ENCODE peak calls at places on chromosomes 16 and 17, in five cellular contexts. One of them, this sample, is unnamed.

GRCh38 chr17:65743313-65743665 is 181.8 kb upstream of the AXIN2 start:
- DNase-seq in sciatic nerve: no peak
- DNase-seq in D341Med: no peak
- DNase-seq in stimulated activated CD8-positive, alpha-beta memory T cell treated with anti-CD3 and anti-CD28 coated beads, Interleukin-2, amount 100 ng/mL, for 1 hour: no peak
- DNase-seq in heart right ventricle: no peak
- DNase-seq in this sample: no peak

GRCh38 chr17:83014297-83014696 is 65.1 kb upstream of the METRNL start:
- DNase-seq in sciatic nerve: no peak
- DNase-seq in D341Med: peak
- DNase-seq in stimulated activated CD8-positive, alpha-beta memory T cell treated with anti-CD3 and anti-CD28 coated beads, Interleukin-2, amount 100 ng/mL, for 1 hour: no peak
- DNase-seq in heart right ventricle: no peak
- DNase-seq in this sample: no peak

GRCh38 chr16:4245400-4245799 is 3.5 kb upstream of the SRL start:
- DNase-seq in sciatic nerve: no peak
- DNase-seq in D341Med: no peak
- DNase-seq in stimulated activated CD8-positive, alpha-beta memory T cell treated with anti-CD3 and anti-CD28 coated beads, Interleukin-2, amount 100 ng/mL, for 1 hour: no peak
- DNase-seq in heart right ventricle: no peak
- DNase-seq in this sample: no peak

GRCh38 chr17:80761421-80761871 is 216.8 kb downstream of the RPTOR start:
- DNase-seq in sciatic nerve: no peak
- DNase-seq in D341Med: no peak
- DNase-seq in stimulated activated CD8-positive, alpha-beta memory T cell treated with anti-CD3 and anti-CD28 coated beads, Interleukin-2, amount 100 ng/mL, for 1 hour: peak
- DNase-seq in heart right ventricle: no peak
- DNase-seq in this sample: no peak

GRCh38 chr17:7141824-7142223 is 27.2 kb upstream of the ASGR2 start:
- DNase-seq in sciatic nerve: no peak
- DNase-seq in D341Med: no peak
- DNase-seq in stimulated activated CD8-positive, alpha-beta memory T cell treated with anti-CD3 and anti-CD28 coated beads, Interleukin-2, amount 100 ng/mL, for 1 hour: no peak
- DNase-seq in heart right ventricle: no peak
- DNase-seq in this sample: no peak

GRCh38 chr17:47810200-47810821 is 11.3 kb downstream of the OSBPL7 start:
- DNase-seq in sciatic nerve: peak
- DNase-seq in D341Med: peak
- DNase-seq in stimulated activated CD8-positive, alpha-beta memory T cell treated with anti-CD3 and anti-CD28 coated beads, Interleukin-2, amount 100 ng/mL, for 1 hour: no peak
- DNase-seq in heart right ventricle: no peak
- DNase-seq in this sample: peak

GRCh38 chr17:51118330-51119195 is 2.1 kb downstream of the SPAG9 start:
- DNase-seq in sciatic nerve: no peak
- DNase-seq in D341Med: no peak
- DNase-seq in stimulated activated CD8-positive, alpha-beta memory T cell treated with anti-CD3 and anti-CD28 coated beads, Interleukin-2, amount 100 ng/mL, for 1 hour: no peak
- DNase-seq in heart right ventricle: peak
- DNase-seq in this sample: peak

GRCh38 chr16:51545951-51546350 is 394.9 kb upstream of the SALL1 start:
- DNase-seq in sciatic nerve: no peak
- DNase-seq in D341Med: no peak
- DNase-seq in stimulated activated CD8-positive, alpha-beta memory T cell treated with anti-CD3 and anti-CD28 coated beads, Interleukin-2, amount 100 ng/mL, for 1 hour: no peak
- DNase-seq in heart right ventricle: no peak
- DNase-seq in this sample: no peak

GRCh38 chr17:27571563-27572129 is 59.3 kb upstream of the LGALS9 start:
- DNase-seq in sciatic nerve: no peak
- DNase-seq in D341Med: peak
- DNase-seq in stimulated activated CD8-positive, alpha-beta memory T cell treated with anti-CD3 and anti-CD28 coated beads, Interleukin-2, amount 100 ng/mL, for 1 hour: no peak
- DNase-seq in heart right ventricle: no peak
- DNase-seq in this sample: no peak

GRCh38 chr16:88893127-88893968 is 26.9 kb upstream of the PABPN1L start:
- DNase-seq in sciatic nerve: no peak
- DNase-seq in D341Med: no peak
- DNase-seq in stimulated activated CD8-positive, alpha-beta memory T cell treated with anti-CD3 and anti-CD28 coated beads, Interleukin-2, amount 100 ng/mL, for 1 hour: no peak
- DNase-seq in heart right ventricle: no peak
- DNase-seq in this sample: no peak

GRCh38 chr16:70788668-70789161 is 12.2 kb downstream of the VAC14 start:
- DNase-seq in sciatic nerve: no peak
- DNase-seq in D341Med: no peak
- DNase-seq in stimulated activated CD8-positive, alpha-beta memory T cell treated with anti-CD3 and anti-CD28 coated beads, Interleukin-2, amount 100 ng/mL, for 1 hour: no peak
- DNase-seq in heart right ventricle: no peak
- DNase-seq in this sample: no peak

GRCh38 chr16:85564277-85565051 is 48.7 kb upstream of the GSE1 start:
- DNase-seq in sciatic nerve: no peak
- DNase-seq in D341Med: no peak
- DNase-seq in stimulated activated CD8-positive, alpha-beta memory T cell treated with anti-CD3 and anti-CD28 coated beads, Interleukin-2, amount 100 ng/mL, for 1 hour: no peak
- DNase-seq in heart right ventricle: no peak
- DNase-seq in this sample: no peak

GRCh38 chr17:72702136-72702735 is 390.3 kb downstream of the SLC39A11 start:
- DNase-seq in sciatic nerve: no peak
- DNase-seq in D341Med: no peak
- DNase-seq in stimulated activated CD8-positive, alpha-beta memory T cell treated with anti-CD3 and anti-CD28 coated beads, Interleukin-2, amount 100 ng/mL, for 1 hour: no peak
- DNase-seq in heart right ventricle: no peak
- DNase-seq in this sample: no peak

GRCh38 chr16:24721830-24722238 is 7.6 kb upstream of the TNRC6A start:
- DNase-seq in sciatic nerve: no peak
- DNase-seq in D341Med: no peak
- DNase-seq in stimulated activated CD8-positive, alpha-beta memory T cell treated with anti-CD3 and anti-CD28 coated beads, Interleukin-2, amount 100 ng/mL, for 1 hour: no peak
- DNase-seq in heart right ventricle: no peak
- DNase-seq in this sample: no peak

GRCh38 chr16:80527297-80527696 is 13.5 kb upstream of the DYNLRB2 start:
- DNase-seq in sciatic nerve: no peak
- DNase-seq in D341Med: peak
- DNase-seq in stimulated activated CD8-positive, alpha-beta memory T cell treated with anti-CD3 and anti-CD28 coated beads, Interleukin-2, amount 100 ng/mL, for 1 hour: no peak
- DNase-seq in heart right ventricle: no peak
- DNase-seq in this sample: no peak